ENCODE peak calls at places on chromosomes 16 and 17, in six cellular contexts. A is lower leg skin, J is right atrium auricular region, L is GM20000, E is mucosa of descending colon, I is left ventricle myocardium inferior. T is an unnamed sample.

GRCh38 chr16:1195393-1195666 is 29.7 kb downstream of the TPSG1 start:
- DNase-seq in A (no peak), J (no peak), L (no peak), E (no peak), I (no peak), T (no peak)

GRCh38 chr16:887846-888245 is 82.9 kb downstream of the LMF1 start:
- DNase-seq in A (no peak), J (no peak), L (no peak), E (no peak), I (no peak), T (no peak)

GRCh38 chr16:1960665-1961630 is 1.6 kb downstream of the NDUFB10 start:
- DNase-seq in A (no peak), J (no peak), L (no peak), E (no peak), I (no peak), T (no peak)

GRCh38 chr17:60095381-60095780 is 16.7 kb upstream of the HEATR6 start:
- DNase-seq in A (no peak), J (no peak), L (no peak), E (no peak), I (no peak), T (no peak)

GRCh38 chr17:72365857-72366415 is 245.1 kb downstream of the SOX9 start:
- DNase-seq in A (no peak), J (no peak), L (no peak), E (no peak), I (no peak), T (no peak)

GRCh38 chr16:17921357-17921978 is 415.1 kb downstream of the NPIPA8 start:
- DNase-seq in A (no peak), J (no peak), L (peak; percentile 61), E (peak; percentile 85), I (no peak), T (no peak)

GRCh38 chr16:27638833-27639587 is 89.1 kb downstream of the KATNIP start:
- DNase-seq in A (no peak), J (no peak), L (no peak), E (peak; percentile 67), I (no peak), T (no peak)

GRCh38 chr17:47989700-47990099 is 18.8 kb downstream of the CDK5RAP3 start:
- DNase-seq in A (no peak), J (no peak), L (no peak), E (no peak), I (no peak), T (no peak)

GRCh38 chr17:33459078-33459940 is 166.2 kb upstream of the ASIC2 start:
- DNase-seq in A (no peak), J (no peak), L (peak; percentile 7), E (no peak), I (no peak), T (no peak)

GRCh38 chr17:8956521-8956920 is 9.0 kb downstream of the PIK3R5 start:
- DNase-seq in A (no peak), J (no peak), L (peak; percentile 52), E (no peak), I (no peak), T (no peak)

GRCh38 chr17:28712705-28713415 is 1.2 kb upstream of the PROCA1 start:
- DNase-seq in A (no peak), J (no peak), L (no peak), E (no peak), I (no peak), T (no peak)

GRCh38 chr17:29663155-29663554 is 40.4 kb upstream of the CORO6 start:
- DNase-seq in A (no peak), J (no peak), L (no peak), E (no peak), I (no peak), T (no peak)

GRCh38 chr17:36183001-36183810 is 6.8 kb upstream of the TBC1D3B start:
- DNase-seq in A (peak; percentile 88), J (no peak), L (peak; percentile 62), E (peak; percentile 82), I (peak; percentile 66), T (peak; percentile 94)

GRCh38 chr16:26129997-26130396 is 438.2 kb downstream of the HS3ST4 start:
- DNase-seq in A (no peak), J (no peak), L (no peak), E (no peak), I (no peak), T (no peak)

GRCh38 chr17:38559025-38559879 is 46.5 kb downstream of the SRCIN1 start:
- DNase-seq in A (peak; percentile 97), J (peak; percentile 75), L (peak; percentile 97), E (peak; percentile 93), I (peak; percentile 76), T (no peak)

GRCh38 chr16:12679660-12680272 is 123.9 kb downstream of the CPPED1 start:
- DNase-seq in A (no peak), J (no peak), L (no peak), E (no peak), I (no peak), T (no peak)

GRCh38 chr17:28878981-28879380 is 18.6 kb downstream of the FLOT2 start:
- DNase-seq in A (no peak), J (no peak), L (peak; percentile 56), E (no peak), I (no peak), T (no peak)

GRCh38 chr16:88882358-88883030 is 16.0 kb upstream of the PABPN1L start:
- DNase-seq in A (peak; percentile 90), J (no peak), L (no peak), E (peak; percentile 73), I (no peak), T (no peak)

DNA sequence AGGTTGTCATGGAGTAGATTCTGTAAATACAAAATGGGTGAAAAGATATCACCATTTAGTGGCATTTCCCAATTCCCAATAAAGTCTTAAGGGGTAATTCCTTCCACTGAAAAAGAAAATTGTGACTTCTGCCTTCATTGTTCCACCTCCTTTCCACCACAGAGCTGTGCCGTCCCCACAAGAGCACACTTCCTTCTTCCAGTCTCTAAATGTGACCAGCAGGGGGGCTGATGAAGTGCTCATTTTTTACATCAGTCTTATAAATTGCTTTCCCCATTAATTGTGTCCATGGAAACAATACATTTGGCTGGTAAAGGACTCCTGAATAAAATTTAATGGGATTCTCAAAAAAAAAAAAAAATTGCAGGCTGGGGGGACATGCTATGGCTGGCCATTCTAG is 260.8 kb upstream of the PSMD7 start:
- DNase-seq in A (no peak), J (no peak), L (no peak), E (no peak), I (no peak), T (no peak)
- TF ChIP-seq CTCF in A (no peak), J (no peak), L (no peak), E (no peak), I (peak; percentile 12), T (peak; percentile 34)

GRCh38 chr16:65763640-65764305 is 602.7 kb upstream of the CDH5 start:
- DNase-seq in A (no peak), J (no peak), L (no peak), E (no peak), I (no peak), T (no peak)
- TF ChIP-seq CTCF in A (no peak), J (no peak), L (no peak), E (no peak), I (no peak), T (no peak)

GRCh38 chr17:30913955-30914354 is 7.8 kb upstream of the ADAP2 start:
- DNase-seq in A (no peak), J (peak; percentile 11), L (no peak), E (no peak), I (no peak), T (peak; percentile 7)
- TF ChIP-seq CTCF in A (no peak), J (no peak), L (no peak), E (no peak), I (no peak), T (no peak)

GRCh38 chr16:29736112-29736511 is 9.7 kb downstream of the C16orf54 start:
- DNase-seq in A (no peak), J (no peak), L (no peak), E (no peak), I (no peak), T (no peak)
- TF ChIP-seq CTCF in A (no peak), J (no peak), L (no peak), E (no peak), I (no peak), T (no peak)

GRCh38 chr16:53756329-53756996 is 52.5 kb downstream of the FTO start:
- DNase-seq in A (no peak), J (no peak), L (no peak), E (no peak), I (no peak), T (no peak)

GRCh38 chr16:53752566-53752965 is 48.6 kb downstream of the FTO start:
- DNase-seq in A (no peak), J (no peak), L (no peak), E (no peak), I (no peak), T (no peak)

GRCh38 chr16:53754938-53755910 is 51.3 kb downstream of the FTO start:
- DNase-seq in A (no peak), J (no peak), L (no peak), E (peak; percentile 81), I (no peak), T (no peak)

GRCh38 chr16:53757971-53758609 is 54.1 kb downstream of the FTO start:
- DNase-seq in A (no peak), J (no peak), L (no peak), E (no peak), I (no peak), T (no peak)

DNA sequence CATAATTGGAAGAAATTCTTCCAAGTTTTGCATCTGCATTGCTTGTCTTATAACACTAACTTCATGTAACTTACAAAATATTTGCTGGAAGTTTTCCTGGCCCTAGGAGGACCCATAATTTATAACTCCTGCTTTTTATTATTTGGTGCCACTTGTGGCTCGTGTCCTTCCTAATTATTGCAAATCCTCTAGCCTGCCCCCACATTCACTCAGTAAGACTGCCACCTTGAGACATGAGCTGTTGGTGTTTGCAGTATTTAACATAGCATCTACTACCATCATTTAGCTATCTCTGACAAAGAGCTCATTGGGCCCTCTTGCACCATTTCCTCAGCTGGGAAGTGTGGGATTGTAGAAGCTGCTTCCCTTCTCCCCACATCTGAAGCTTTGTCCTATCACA is 49.5 kb downstream of the FTO start:
- DNase-seq in A (no peak), J (no peak), L (no peak), E (no peak), I (no peak), T (no peak)
- TF ChIP-seq CTCF in A (no peak), J (no peak), L (no peak), E (no peak), I (no peak), T (peak; percentile 10)

GRCh38 chr16:23301251-23302044 is 654 bp upstream of the SCNN1B start:
- DNase-seq in A (no peak), J (no peak), L (no peak), E (no peak), I (no peak), T (no peak)

GRCh38 chr16:23303685-23304084 is 1.6 kb downstream of the SCNN1B start:
- DNase-seq in A (no peak), J (no peak), L (no peak), E (no peak), I (no peak), T (no peak)

GRCh38 chr16:23304620-23305019 is 2.5 kb downstream of the SCNN1B start:
- DNase-seq in A (no peak), J (no peak), L (no peak), E (no peak), I (no peak), T (no peak)

GRCh38 chr16:23298290-23298689 is 3.8 kb upstream of the SCNN1B start:
- DNase-seq in A (no peak), J (no peak), L (no peak), E (no peak), I (no peak), T (no peak)

GRCh38 chr16:23302045-23302956 is at the start of gene SCNN1B:
- DNase-seq in A (no peak), J (no peak), L (peak; percentile 45), E (peak; percentile 71), I (no peak), T (no peak)
- TF ChIP-seq CTCF in A (no peak), J (no peak), L (no peak), E (no peak), I (no peak), T (no peak)

T was measured in osteocyte.